ENCODE peak calls at places on chromosomes 2 and 18, in ten cellular contexts. S is GM20000; V is BJ; A is iPS-NIHi11; Y is stimulated activated CD8-positive, alpha-beta memory T cell treated with anti-CD3 and anti-CD28 coated beads, Interleukin-4, amount 100 ng/mL, for 4 hours; R is Right ventricle myocardium superior; E is activated CD8-positive, alpha-beta memory T cell treated with anti-CD3 and anti-CD28 coated beads, Interleukin-2, amount 50 U/mL, for 48 hours; P is activated T-helper 1 cell treated with Interleukin-2 at 50 U/mL for 16 hours; B is GM12864; X is fibroblast of the conjunctiva. Z is an unnamed sample.

GRCh38 chr18:60157810-60158209 is 214.8 kb downstream of the MC4R start:
- DNase-seq in S (no peak), V (no peak), A (no peak), Y (no peak), R (no peak), E (no peak), P (no peak), B (no peak), X (no peak), Z (no peak)

GRCh38 chr2:215454519-215454918 is 18.7 kb upstream of the FN1 start:
- DNase-seq in S (peak), V (no peak), A (peak), Y (no peak), R (no peak), E (no peak), P (no peak), B (no peak), X (no peak), Z (peak)

GRCh38 chr2:30601375-30601774 is 154.3 kb downstream of the LCLAT1 start:
- DNase-seq in S (no peak), V (no peak), A (no peak), Y (no peak), R (no peak), E (no peak), P (no peak), B (no peak), X (no peak), Z (no peak)

GRCh38 chr2:219314804-219315468 is 5.7 kb upstream of the PTPRN start:
- DNase-seq in S (no peak), V (no peak), A (no peak), Y (no peak), R (no peak), E (no peak), P (no peak), B (no peak), X (no peak), Z (no peak)

GRCh38 chr2:9152975-9153402 is 53.6 kb upstream of the ASAP2 start:
- DNase-seq in S (no peak), V (no peak), A (no peak), Y (no peak), R (no peak), E (no peak), P (no peak), B (no peak), X (no peak), Z (no peak)

GRCh38 chr18:23635283-23636040 is 27.2 kb downstream of the ANKRD29 start:
- DNase-seq in S (no peak), V (no peak), A (peak), Y (no peak), R (no peak), E (no peak), P (no peak), B (no peak), X (no peak), Z (peak)

GRCh38 chr2:6368271-6368670 is 497.4 kb downstream of the CMPK2 start:
- DNase-seq in S (no peak), V (peak), A (no peak), Y (no peak), R (no peak), E (no peak), P (no peak), B (no peak), X (no peak), Z (peak)

GRCh38 chr2:10883880-10884529 is 27.7 kb upstream of the KCNF1 start:
- DNase-seq in S (no peak), V (no peak), A (no peak), Y (no peak), R (no peak), E (no peak), P (no peak), B (no peak), X (no peak), Z (peak)

GRCh38 chr18:74902170-74902465 is 304.4 kb downstream of the ZNF407 start:
- DNase-seq in S (no peak), V (no peak), A (no peak), Y (no peak), R (no peak), E (no peak), P (no peak), B (no peak), X (no peak), Z (no peak)

GRCh38 chr2:154740360-154740759 is 41.9 kb downstream of the KCNJ3 start:
- DNase-seq in S (no peak), V (no peak), A (no peak), Y (no peak), R (no peak), E (no peak), P (no peak), B (no peak), X (no peak), Z (no peak)

GRCh38 chr2:2870106-2870505 is 507.5 kb downstream of the EIPR1 start:
- DNase-seq in S (no peak), V (no peak), A (no peak), Y (no peak), R (no peak), E (no peak), P (no peak), B (no peak), X (no peak), Z (no peak)